ENCODE peak calls at places on chromosomes 5 and 9, in five cellular contexts. One of them, this sample, is unnamed.

GRCh38 chr9:133403766-133404439 is 13.9 kb downstream of the REXO4 start:
- DNase-seq in GM12865: peak
- DNase-seq in Right ventricle myocardium superior: no peak
- DNase-seq in naive thymus-derived CD4-positive, alpha-beta T cell: peak
- DNase-seq in stimulated activated CD4-positive, alpha-beta T cell treated with anti-CD3 and anti-CD28 coated beads, TNF-alpha, amount 100 ng/mL, for 4 hours: peak
- DNase-seq in this sample: no peak

GRCh38 chr9:134284273-134284672 is 42.0 kb upstream of the RXRA start:
- DNase-seq in GM12865: no peak
- DNase-seq in Right ventricle myocardium superior: peak
- DNase-seq in naive thymus-derived CD4-positive, alpha-beta T cell: no peak
- DNase-seq in stimulated activated CD4-positive, alpha-beta T cell treated with anti-CD3 and anti-CD28 coated beads, TNF-alpha, amount 100 ng/mL, for 4 hours: no peak
- DNase-seq in this sample: no peak

GRCh38 chr9:130536594-130537215 is 42.7 kb upstream of the FUBP3 start:
- DNase-seq in GM12865: no peak
- DNase-seq in Right ventricle myocardium superior: no peak
- DNase-seq in naive thymus-derived CD4-positive, alpha-beta T cell: no peak
- DNase-seq in stimulated activated CD4-positive, alpha-beta T cell treated with anti-CD3 and anti-CD28 coated beads, TNF-alpha, amount 100 ng/mL, for 4 hours: no peak
- DNase-seq in this sample: no peak

GRCh38 chr9:126295516-126295915 is 31.1 kb upstream of the MVB12B start:
- DNase-seq in GM12865: no peak
- DNase-seq in Right ventricle myocardium superior: no peak
- DNase-seq in naive thymus-derived CD4-positive, alpha-beta T cell: no peak
- DNase-seq in stimulated activated CD4-positive, alpha-beta T cell treated with anti-CD3 and anti-CD28 coated beads, TNF-alpha, amount 100 ng/mL, for 4 hours: no peak
- DNase-seq in this sample: no peak

GRCh38 chr5:41670216-41670615 is 159.8 kb upstream of the PLCXD3 start:
- DNase-seq in GM12865: no peak
- DNase-seq in Right ventricle myocardium superior: no peak
- DNase-seq in naive thymus-derived CD4-positive, alpha-beta T cell: no peak
- DNase-seq in stimulated activated CD4-positive, alpha-beta T cell treated with anti-CD3 and anti-CD28 coated beads, TNF-alpha, amount 100 ng/mL, for 4 hours: no peak
- DNase-seq in this sample: no peak

GRCh38 chr9:117335797-117336435 is 78.9 kb downstream of the ASTN2 start:
- DNase-seq in GM12865: no peak
- DNase-seq in Right ventricle myocardium superior: no peak
- DNase-seq in naive thymus-derived CD4-positive, alpha-beta T cell: no peak
- DNase-seq in stimulated activated CD4-positive, alpha-beta T cell treated with anti-CD3 and anti-CD28 coated beads, TNF-alpha, amount 100 ng/mL, for 4 hours: no peak
- DNase-seq in this sample: no peak

GRCh38 chr5:56981906-56982305 is 30.0 kb upstream of the MIER3 start:
- DNase-seq in GM12865: no peak
- DNase-seq in Right ventricle myocardium superior: no peak
- DNase-seq in naive thymus-derived CD4-positive, alpha-beta T cell: no peak
- DNase-seq in stimulated activated CD4-positive, alpha-beta T cell treated with anti-CD3 and anti-CD28 coated beads, TNF-alpha, amount 100 ng/mL, for 4 hours: no peak
- DNase-seq in this sample: no peak

GRCh38 chr5:76838481-76839261 is 11.1 kb upstream of the S100Z start:
- DNase-seq in GM12865: no peak
- DNase-seq in Right ventricle myocardium superior: no peak
- DNase-seq in naive thymus-derived CD4-positive, alpha-beta T cell: no peak
- DNase-seq in stimulated activated CD4-positive, alpha-beta T cell treated with anti-CD3 and anti-CD28 coated beads, TNF-alpha, amount 100 ng/mL, for 4 hours: no peak
- DNase-seq in this sample: no peak

GRCh38 chr5:174444791-174445190 is 279.6 kb upstream of the MSX2 start:
- DNase-seq in GM12865: no peak
- DNase-seq in Right ventricle myocardium superior: no peak
- DNase-seq in naive thymus-derived CD4-positive, alpha-beta T cell: no peak
- DNase-seq in stimulated activated CD4-positive, alpha-beta T cell treated with anti-CD3 and anti-CD28 coated beads, TNF-alpha, amount 100 ng/mL, for 4 hours: no peak
- DNase-seq in this sample: no peak

GRCh38 chr5:101637599-101637998 is 658.5 kb downstream of the SLCO4C1 start:
- DNase-seq in GM12865: peak
- DNase-seq in Right ventricle myocardium superior: no peak
- DNase-seq in naive thymus-derived CD4-positive, alpha-beta T cell: no peak
- DNase-seq in stimulated activated CD4-positive, alpha-beta T cell treated with anti-CD3 and anti-CD28 coated beads, TNF-alpha, amount 100 ng/mL, for 4 hours: no peak
- DNase-seq in this sample: no peak